ENCODE peak calls at places on chromosomes 1 and 21, in eight cellular contexts. S is hepatocyte, C is ovary, M is transverse colon, U is lung, Z is left lung, L is GM23338, T is brain microvascular endothelial cell. O is an unnamed sample.

GRCh38 chr21:45632165-45632896 is 11.2 kb upstream of the PCBP3 start:
- DNase-seq in M (no peak), L (no peak), T (no peak), Z (no peak), U (no peak), C (no peak), S (no peak), O (no peak)

GRCh38 chr1:222018051-222018450 is 276.2 kb upstream of the DUSP10 start:
- DNase-seq in U (no peak), M (no peak), S (no peak), T (no peak), C (no peak), Z (no peak), L (no peak), O (no peak)

GRCh38 chr21:39119696-39120290 is 63.5 kb downstream of the PSMG1 start:
- DNase-seq in T (no peak), S (no peak), M (no peak), L (no peak), Z (no peak), U (no peak), C (no peak), O (no peak)

GRCh38 chr21:35011681-35012080 is 37.4 kb downstream of the RUNX1 start:
- DNase-seq in M (no peak), S (no peak), Z (no peak), L (no peak), C (no peak), T (no peak), U (no peak), O (peak)

GRCh38 chr1:169086603-169087455 is 19.7 kb upstream of the ATP1B1 start:
- DNase-seq in Z (no peak), C (no peak), L (no peak), M (no peak), S (peak), U (no peak), T (peak), O (no peak)

GRCh38 chr1:43329995-43330751 is 7.4 kb upstream of the MPL start:
- DNase-seq in L (peak), S (peak), Z (peak), M (no peak), U (peak), C (peak), T (peak), O (peak)

GRCh38 chr1:59173721-59174120 is 123.2 kb upstream of the FGGY start:
- DNase-seq in Z (no peak), C (no peak), L (no peak), U (no peak), T (peak), M (no peak), S (no peak), O (peak)

GRCh38 chr1:179376223-179376622 is 10.5 kb downstream of the AXDND1 start:
- DNase-seq in U (no peak), Z (no peak), S (no peak), C (no peak), T (no peak), M (no peak), L (no peak), O (no peak)

GRCh38 chr1:245715970-245716369 is 561.2 kb downstream of the KIF26B start:
- DNase-seq in U (no peak), C (no peak), L (no peak), Z (no peak), M (no peak), S (no peak), T (peak), O (peak)

GRCh38 chr1:208510192-208510952 is 266.2 kb upstream of the PLXNA2 start:
- DNase-seq in L (no peak), Z (no peak), C (no peak), S (peak), T (peak), U (peak), M (no peak), O (no peak)

GRCh38 chr1:210942513-210942912 is 191.4 kb downstream of the KCNH1 start:
- DNase-seq in U (no peak), T (no peak), L (no peak), Z (no peak), S (no peak), M (no peak), C (no peak), O (no peak)

GRCh38 chr1:942411-942821 is 16.6 kb downstream of the NOC2L start:
- DNase-seq in S (peak), M (no peak), C (no peak), Z (no peak), T (no peak), L (peak), U (no peak), O (no peak)

GRCh38 chr1:226125097-226125630 is 61.4 kb downstream of the ACBD3 start:
- DNase-seq in L (peak), C (peak), U (peak), S (peak), T (peak), M (peak), Z (peak), O (peak)

GRCh38 chr1:14630986-14631385 is 32.5 kb downstream of the KAZN start:
- DNase-seq in C (no peak), L (no peak), T (no peak), M (no peak), U (no peak), Z (no peak), S (no peak), O (no peak)

GRCh38 chr1:61284933-61285332 is 202.6 kb downstream of the NFIA start:
- DNase-seq in L (no peak), S (no peak), U (no peak), Z (no peak), T (no peak), C (no peak), M (no peak), O (no peak)

GRCh38 chr1:203592156-203592555 is 34.5 kb upstream of the ATP2B4 start:
- DNase-seq in U (no peak), T (no peak), L (peak), Z (no peak), M (no peak), C (no peak), S (peak), O (no peak)

GRCh38 chr1:60255565-60255964 is 182.0 kb upstream of the C1orf87 start:
- DNase-seq in M (no peak), T (peak), S (no peak), U (no peak), C (no peak), L (no peak), Z (no peak), O (no peak)

GRCh38 chr1:110176299-110176956 is 26.1 kb downstream of the SLC6A17 start:
- DNase-seq in L (no peak), C (no peak), Z (no peak), T (no peak), S (peak), U (no peak), M (peak), O (no peak)

GRCh38 chr21:46459356-46460112 is 843 bp downstream of the DIP2A start:
- DNase-seq in U (peak), T (peak), M (peak), C (peak), L (peak), S (peak), Z (peak), O (no peak)

GRCh38 chr21:45875881-45876280 is 105.7 kb upstream of the COL6A1 start:
- DNase-seq in U (no peak), T (no peak), L (no peak), M (no peak), Z (peak), S (no peak), C (no peak), O (no peak)

GRCh38 chr1:41882068-41882477 is 36.6 kb downstream of the HIVEP3 start:
- DNase-seq in L (no peak), C (no peak), U (no peak), T (no peak), S (peak), M (peak), Z (no peak), O (no peak)

GRCh38 chr21:46190491-46191131 is 6.4 kb upstream of the SPATC1L start:
- DNase-seq in M (no peak), C (no peak), U (no peak), T (no peak), S (peak), Z (no peak), L (no peak), O (no peak)

GRCh38 chr1:204587621-204588020 is 71.4 kb downstream of the MDM4 start:
- DNase-seq in S (no peak), M (no peak), U (no peak), L (no peak), T (no peak), C (no peak), Z (no peak), O (no peak)

GRCh38 chr1:20948091-20948490 is 161.0 kb upstream of the HP1BP3 start:
- DNase-seq in T (no peak), L (peak), C (no peak), S (no peak), U (no peak), Z (no peak), M (no peak), O (no peak)

GRCh38 chr1:69433073-69433472 is 134.6 kb upstream of the LRRC7 start:
- DNase-seq in L (no peak), U (no peak), M (no peak), Z (no peak), C (no peak), S (no peak), T (no peak), O (no peak)

GRCh38 chr1:242839101-242839500 is 314.6 kb upstream of the PLD5 start:
- DNase-seq in U (no peak), M (no peak), L (no peak), T (no peak), Z (no peak), C (no peak), S (no peak), O (no peak)

GRCh38 chr1:24940231-24940630 is 10.2 kb upstream of the RUNX3 start:
- DNase-seq in C (no peak), Z (no peak), U (no peak), S (no peak), M (no peak), T (no peak), L (no peak), O (no peak)

GRCh38 chr1:45304311-45305081 is 22.2 kb upstream of the HPDL start:
- DNase-seq in C (peak), M (peak), T (no peak), U (no peak), Z (no peak), L (no peak), S (peak), O (no peak)

GRCh38 chr1:161720956-161721737 is at the start of gene FCRLB:
- DNase-seq in M (no peak), S (no peak), C (no peak), U (no peak), T (no peak), Z (no peak), L (no peak), O (no peak)

GRCh38 chr1:21534674-21535378 is 25.6 kb downstream of the ALPL start:
- DNase-seq in U (no peak), T (peak), L (peak), M (peak), Z (no peak), C (peak), S (peak), O (no peak)

GRCh38 chr1:220690140-220691038 is at the start of gene C1orf115:
- DNase-seq in C (peak), U (peak), M (peak), Z (peak), L (peak), T (peak), S (peak), O (no peak)

GRCh38 chr1:229730573-229730972 is 104.5 kb downstream of the URB2 start:
- DNase-seq in S (no peak), C (no peak), L (no peak), M (no peak), T (no peak), Z (no peak), U (no peak), O (no peak)

GRCh38 chr1:156963621-156964020 is 43.2 kb downstream of the LRRC71 start:
- DNase-seq in T (no peak), Z (peak), S (no peak), L (no peak), U (peak), C (no peak), M (no peak), O (no peak)

GRCh38 chr1:228723287-228723686 is 12.0 kb upstream of the RHOU start:
- DNase-seq in T (no peak), U (no peak), C (no peak), L (peak), S (no peak), M (no peak), Z (no peak), O (no peak)

GRCh38 chr21:46046471-46046870 is 51.4 kb upstream of the COL6A2 start:
- DNase-seq in T (no peak), C (peak), Z (no peak), U (no peak), M (no peak), S (no peak), L (no peak), O (no peak)

GRCh38 chr1:8727809-8728213 is 89.6 kb downstream of the RERE start:
- DNase-seq in T (no peak), L (no peak), C (no peak), Z (no peak), M (no peak), S (no peak), U (no peak), O (no peak)

GRCh38 chr1:216221260-216221700 is 202.0 kb downstream of the USH2A start:
- DNase-seq in T (peak), U (no peak), C (no peak), Z (no peak), M (peak), S (peak), L (peak), O (peak)

GRCh38 chr21:37878946-37879660 is 37.2 kb downstream of the KCNJ6 start:
- DNase-seq in Z (no peak), L (no peak), S (peak), T (peak), C (no peak), M (no peak), U (no peak), O (peak)

GRCh38 chr1:6440198-6441126 is 15.9 kb downstream of the ESPN start:
- DNase-seq in T (no peak), S (peak), Z (peak), M (peak), L (peak), C (no peak), U (peak), O (no peak)
- TF ChIP-seq CTCF in T (no peak), S (peak), Z (peak), M (peak), L (peak), C (no peak), U (no peak), O (peak)

DNA sequence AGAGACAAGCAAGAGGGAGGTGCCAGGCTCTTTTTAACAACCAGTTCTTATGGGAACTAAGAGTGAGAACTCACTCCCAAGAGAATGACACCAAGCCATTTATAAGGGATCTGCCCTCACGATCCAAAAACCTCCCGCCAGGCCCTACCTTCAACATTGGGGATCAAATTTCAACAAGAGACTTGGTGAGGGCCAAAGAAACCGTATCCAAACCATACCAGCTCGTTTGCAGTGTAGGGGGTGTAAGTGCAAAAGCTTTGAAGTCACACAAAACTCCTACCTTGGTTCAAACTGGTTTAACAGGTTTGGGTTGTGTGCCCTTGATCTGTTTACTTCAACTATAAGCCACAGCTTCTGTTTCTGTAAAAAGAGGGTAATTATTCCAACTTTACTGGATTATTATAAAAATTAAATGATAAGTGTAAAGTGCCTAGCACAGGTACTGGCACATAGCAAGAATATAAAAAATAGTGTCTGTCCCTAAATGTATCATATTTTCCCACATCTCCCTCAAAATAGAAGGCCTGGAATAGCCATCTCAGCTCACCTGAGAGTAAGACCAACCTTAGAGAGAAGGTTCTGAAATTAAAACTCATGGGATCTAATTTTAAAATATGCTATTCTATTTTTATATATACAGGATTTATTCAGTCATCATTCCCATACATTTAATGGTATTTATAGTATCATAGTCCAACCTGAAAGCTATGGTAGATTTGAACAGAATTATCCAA is 7.0 kb upstream of the USP25 start:
- DNase-seq in U (no peak), M (no peak), T (no peak), L (peak), S (peak), Z (no peak), C (no peak), O (no peak)
- TF ChIP-seq CTCF in U (no peak), M (no peak), T (no peak), L (no peak), S (no peak), Z (no peak), C (no peak), O (no peak)

GRCh38 chr1:240831922-240832321 is 220.0 kb upstream of the GREM2 start:
- DNase-seq in T (no peak), Z (no peak), U (no peak), S (no peak), C (no peak), M (no peak), L (no peak), O (no peak)
- TF ChIP-seq CTCF in T (peak), Z (no peak), U (no peak), S (no peak), C (no peak), M (no peak), L (no peak), O (peak)

DNA sequence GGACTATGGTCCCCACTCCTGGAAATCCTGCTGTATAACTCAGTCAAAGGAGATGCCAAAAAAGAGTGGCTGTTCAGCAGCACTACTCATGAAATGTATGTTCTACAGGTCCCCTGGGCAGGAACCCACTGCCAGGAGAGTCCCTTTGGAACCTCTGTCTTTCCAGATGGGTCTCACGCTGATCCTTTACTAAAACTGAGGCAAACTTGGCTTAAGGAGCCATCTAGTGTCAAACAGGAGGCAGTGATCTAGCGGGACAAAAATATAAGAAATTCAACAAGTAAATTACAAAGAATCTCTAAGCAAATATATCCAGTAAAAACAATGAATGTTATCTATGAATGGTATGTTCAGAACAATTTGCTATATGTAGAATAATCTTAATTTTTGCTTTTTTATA is 80.5 kb upstream of the PRMT6 start:
- DNase-seq in M (no peak), U (no peak), Z (no peak), L (peak), S (no peak), T (no peak), C (no peak), O (no peak)
- TF ChIP-seq CTCF in M (no peak), U (no peak), Z (no peak), L (peak), S (peak), T (peak), C (no peak), O (no peak)

GRCh38 chr1:113389356-113389952 is 861 bp upstream of the MAGI3 start:
- DNase-seq in M (no peak), T (no peak), S (no peak), U (no peak), L (no peak), C (no peak), Z (no peak), O (no peak)
- TF ChIP-seq CTCF in M (no peak), T (no peak), S (no peak), U (no peak), L (no peak), C (no peak), Z (no peak), O (no peak)

DNA sequence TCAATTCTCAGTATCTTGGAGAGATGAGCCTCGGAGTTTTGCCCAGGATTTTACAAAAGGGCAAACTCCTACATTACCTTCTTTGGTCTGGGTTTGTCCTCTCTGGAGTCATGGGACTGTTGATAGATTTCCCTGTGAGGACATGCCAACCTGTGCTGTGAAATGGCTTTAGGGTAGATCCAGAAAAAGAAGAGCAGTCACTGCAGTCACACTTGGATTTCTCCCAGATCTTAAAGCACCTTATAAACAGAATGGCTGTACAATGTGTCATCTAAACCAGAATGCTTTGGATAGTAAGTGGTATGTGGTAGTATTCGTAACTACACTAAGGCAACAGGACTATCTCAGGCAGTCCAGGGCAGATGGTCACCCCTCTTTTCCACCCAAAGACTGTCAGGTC is 1.9 kb upstream of the CSRP1 start:
- DNase-seq in T (no peak), L (no peak), C (no peak), M (no peak), U (no peak), S (no peak), Z (no peak), O (no peak)
- TF ChIP-seq CTCF in T (no peak), L (no peak), C (no peak), M (no peak), U (no peak), S (no peak), Z (no peak), O (no peak)

DNA sequence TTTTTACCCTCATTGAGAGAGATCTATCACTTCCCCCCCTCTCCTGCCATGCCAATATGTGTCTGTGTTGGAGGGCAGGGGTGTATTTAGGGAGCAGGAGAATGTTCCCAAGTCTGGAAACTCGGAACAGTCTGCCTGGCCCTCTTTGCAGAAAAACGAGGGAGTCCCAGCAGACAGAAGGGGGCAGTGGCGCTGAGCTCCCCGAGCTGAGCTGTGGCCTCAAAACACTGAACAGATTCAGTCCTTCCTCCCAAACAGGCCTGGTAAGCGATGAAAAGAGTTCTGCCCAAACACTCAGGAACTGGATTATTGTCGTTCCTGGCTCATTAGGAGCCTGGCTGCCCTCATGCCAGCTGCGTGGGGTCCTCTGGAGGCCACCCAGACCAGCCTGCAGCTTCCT is 981 bp downstream of the CLDN14 start:
- DNase-seq in L (peak), Z (no peak), C (no peak), S (no peak), M (no peak), T (peak), U (no peak), O (no peak)
- TF ChIP-seq CTCF in L (peak), Z (no peak), C (no peak), S (no peak), M (no peak), T (peak), U (no peak), O (peak)

GRCh38 chr1:214952648-214953047 is 129.9 kb upstream of the KCNK2 start:
- DNase-seq in S (no peak), L (peak), M (no peak), U (no peak), C (no peak), Z (no peak), T (no peak), O (no peak)
- TF ChIP-seq CTCF in S (no peak), L (peak), M (no peak), U (no peak), C (no peak), Z (no peak), T (no peak), O (no peak)

GRCh38 chr1:234322979-234323378 is 50.3 kb upstream of the COA6 start:
- DNase-seq in S (peak), C (no peak), M (peak), Z (no peak), L (peak), U (no peak), T (no peak), O (no peak)
- TF ChIP-seq CTCF in S (peak), C (no peak), M (no peak), Z (no peak), L (peak), U (no peak), T (peak), O (peak)

O was measured in AG04450.